ENCODE peak calls at places on chromosome 5, in nine cellular contexts. V is NCI-H1417 treated with DMSO at 0.1 percent for 48 hours; D is G401; E is fibroblast of the aortic adventitia; Q is cardiac muscle cell; L is HTR-8/SVneo; O is activated CD4-positive, alpha-beta T cell treated with anti-CD3 and anti-CD28 coated beads for 4 hours; K is heart right ventricle; Z is psoas muscle. B is an unnamed sample.

GRCh38 chr5:177468329-177469058 is 4.9 kb downstream of the DBN1 start:
- DNase-seq in V (no peak), D (no peak), E (peak; percentile 81), Q (no peak), L (no peak), O (no peak), K (peak; percentile 58), Z (peak; percentile 69), B (no peak)

GRCh38 chr5:34740306-34740891 is 84.3 kb downstream of the RAI14 start:
- DNase-seq in V (no peak), D (no peak), E (peak; percentile 83), Q (no peak), L (no peak), O (no peak), K (peak; percentile 20), Z (no peak), B (peak; percentile 48)

GRCh38 chr5:142866563-142867275 is 96.5 kb downstream of the ARHGAP26 start:
- DNase-seq in V (peak; percentile 4), D (peak; percentile 88), E (peak; percentile 80), Q (peak; percentile 72), L (peak; percentile 68), O (peak; percentile 47), K (no peak), Z (no peak), B (no peak)

GRCh38 chr5:14420136-14420808 is 161.3 kb upstream of the OTULINL start:
- DNase-seq in V (no peak), D (no peak), E (no peak), Q (no peak), L (no peak), O (no peak), K (no peak), Z (no peak), B (no peak)

GRCh38 chr5:107269678-107270077 is 401.1 kb downstream of the EFNA5 start:
- DNase-seq in V (no peak), D (no peak), E (no peak), Q (no peak), L (no peak), O (no peak), K (no peak), Z (no peak), B (no peak)

GRCh38 chr5:114176356-114176755 is 185.5 kb upstream of the KCNN2 start:
- DNase-seq in V (no peak), D (no peak), E (peak; percentile 17), Q (no peak), L (peak; percentile 28), O (no peak), K (no peak), Z (no peak), B (no peak)

GRCh38 chr5:147554285-147554817 is 44.5 kb upstream of the DPYSL3 start:
- DNase-seq in V (no peak), D (peak; percentile 9), E (peak; percentile 91), Q (no peak), L (no peak), O (no peak), K (no peak), Z (no peak), B (no peak)

GRCh38 chr5:109416882-109417281 is 7.1 kb upstream of the PJA2 start:
- DNase-seq in V (no peak), D (no peak), E (peak; percentile 46), Q (no peak), L (no peak), O (no peak), K (no peak), Z (no peak), B (no peak)

GRCh38 chr5:86572825-86573224 is 44.9 kb upstream of the COX7C start:
- DNase-seq in V (no peak), D (no peak), E (no peak), Q (no peak), L (no peak), O (no peak), K (no peak), Z (no peak), B (no peak)

GRCh38 chr5:14603141-14603540 is 21.5 kb downstream of the OTULINL start:
- DNase-seq in V (no peak), D (no peak), E (no peak), Q (no peak), L (no peak), O (no peak), K (no peak), Z (no peak), B (no peak)

GRCh38 chr5:861442-862366 is 10.9 kb upstream of the ZDHHC11 start:
- DNase-seq in V (no peak), D (no peak), E (no peak), Q (no peak), L (no peak), O (no peak), K (peak; percentile 10), Z (peak; percentile 12), B (no peak)

GRCh38 chr5:173806270-173807035 is 81.7 kb upstream of the CPEB4 start:
- DNase-seq in V (no peak), D (no peak), E (no peak), Q (no peak), L (no peak), O (no peak), K (no peak), Z (no peak), B (no peak)

GRCh38 chr5:14861123-14861757 is 10.3 kb downstream of the ANKH start:
- DNase-seq in V (no peak), D (no peak), E (no peak), Q (no peak), L (no peak), O (no peak), K (no peak), Z (no peak), B (no peak)

GRCh38 chr5:160092519-160092918 is 26.7 kb downstream of the PWWP2A start:
- DNase-seq in V (no peak), D (peak; percentile 77), E (no peak), Q (no peak), L (no peak), O (no peak), K (no peak), Z (no peak), B (no peak)

GRCh38 chr5:10329421-10329807 is 21.7 kb upstream of the CMBL start:
- DNase-seq in V (no peak), D (no peak), E (no peak), Q (no peak), L (no peak), O (no peak), K (no peak), Z (no peak), B (peak; percentile 27)

GRCh38 chr5:66653380-66653779 is 57.2 kb downstream of the MAST4 start:
- DNase-seq in V (no peak), D (no peak), E (peak; percentile 74), Q (no peak), L (no peak), O (no peak), K (no peak), Z (no peak), B (no peak)

GRCh38 chr5:122149691-122150090 is 20.3 kb downstream of the ZNF474 start:
- DNase-seq in V (no peak), D (no peak), E (no peak), Q (no peak), L (no peak), O (no peak), K (no peak), Z (no peak), B (no peak)

GRCh38 chr5:149015561-149015960 is 47.3 kb downstream of the SH3TC2 start:
- DNase-seq in V (no peak), D (no peak), E (no peak), Q (no peak), L (no peak), O (no peak), K (no peak), Z (no peak), B (no peak)

GRCh38 chr5:50406874-50407273 is 34.2 kb downstream of the EMB start:
- DNase-seq in V (no peak), D (no peak), E (peak; percentile 52), Q (no peak), L (no peak), O (no peak), K (no peak), Z (no peak), B (no peak)

GRCh38 chr5:151096001-151096373 is 15.2 kb upstream of the TNIP1 start:
- DNase-seq in V (no peak), D (no peak), E (no peak), Q (no peak), L (no peak), O (no peak), K (no peak), Z (no peak), B (no peak)

GRCh38 chr5:16135003-16135402 is 44.6 kb downstream of the MARCHF11 start:
- DNase-seq in V (peak; percentile 91), D (no peak), E (no peak), Q (no peak), L (no peak), O (no peak), K (no peak), Z (no peak), B (no peak)

GRCh38 chr5:145856285-145856818 is 16.5 kb downstream of the GRXCR2 start:
- DNase-seq in V (no peak), D (no peak), E (peak; percentile 36), Q (peak; percentile 62), L (no peak), O (no peak), K (peak; percentile 23), Z (peak; percentile 43), B (peak; percentile 50)

GRCh38 chr5:55530669-55531068 is 4.1 kb downstream of the PLPP1 start:
- DNase-seq in V (no peak), D (no peak), E (no peak), Q (no peak), L (no peak), O (no peak), K (peak; percentile 56), Z (no peak), B (no peak)

GRCh38 chr5:56148453-56148971 is 84.6 kb downstream of the ANKRD55 start:
- DNase-seq in V (peak; percentile 10), D (no peak), E (no peak), Q (no peak), L (no peak), O (peak; percentile 30), K (no peak), Z (no peak), B (no peak)

GRCh38 chr5:122368845-122369244 is 56.8 kb downstream of the SNCAIP start:
- DNase-seq in V (no peak), D (no peak), E (no peak), Q (no peak), L (no peak), O (no peak), K (no peak), Z (no peak), B (no peak)

GRCh38 chr5:36904677-36905076 is 28.1 kb downstream of the NIPBL start:
- DNase-seq in V (no peak), D (no peak), E (no peak), Q (no peak), L (no peak), O (no peak), K (no peak), Z (no peak), B (no peak)

GRCh38 chr5:123810253-123810652 is 298.3 kb downstream of the CSNK1G3 start:
- DNase-seq in V (peak; percentile 31), D (peak; percentile 32), E (no peak), Q (peak; percentile 52), L (no peak), O (no peak), K (peak; percentile 14), Z (no peak), B (peak; percentile 58)

GRCh38 chr5:124395287-124395686 is 351.2 kb downstream of the ZNF608 start:
- DNase-seq in V (no peak), D (peak; percentile 46), E (no peak), Q (peak; percentile 35), L (no peak), O (no peak), K (no peak), Z (no peak), B (no peak)

GRCh38 chr5:62593331-62593730 is 14.7 kb downstream of the LRRC70 start:
- DNase-seq in V (no peak), D (no peak), E (peak; percentile 62), Q (no peak), L (no peak), O (no peak), K (no peak), Z (no peak), B (no peak)

GRCh38 chr5:93588586-93589347 is 5.7 kb downstream of the NR2F1 start:
- DNase-seq in V (no peak), D (peak; percentile 67), E (no peak), Q (no peak), L (no peak), O (no peak), K (no peak), Z (no peak), B (no peak)

GRCh38 chr5:146719179-146719578 is 159.4 kb downstream of the PPP2R2B start:
- DNase-seq in V (no peak), D (no peak), E (no peak), Q (no peak), L (no peak), O (no peak), K (no peak), Z (no peak), B (no peak)